ENCODE peak calls at places on chromosomes 12 and 14, in seven cellular contexts. M is tibial nerve, F is fibroblast of villous mesenchyme, E is iPS DF 6.9, G is amygdala, N is HTR-8/SVneo, O is aorta. J is an unnamed sample.

GRCh38 chr12:112978163-112979081 is at the start of gene OAS2:
- DNase-seq in M (peak; percentile 35), F (peak; percentile 86), E (no peak), G (peak; percentile 6), N (no peak), O (peak; percentile 77), J (no peak)

GRCh38 chr14:44446965-44447364 is 60.1 kb downstream of the FSCB start:
- DNase-seq in M (no peak), F (no peak), E (no peak), G (no peak), N (no peak), O (no peak), J (no peak)

GRCh38 chr14:53979747-53980642 is 23.4 kb upstream of the BMP4 start:
- DNase-seq in M (peak; percentile 38), F (peak; percentile 87), E (no peak), G (no peak), N (peak; percentile 90), O (no peak), J (no peak)

GRCh38 chr12:11661491-11662085 is 12.1 kb downstream of the ETV6 start:
- DNase-seq in M (no peak), F (no peak), E (no peak), G (no peak), N (no peak), O (no peak), J (no peak)

GRCh38 chr14:95664546-95664945 is 21.7 kb upstream of the TCL1B start:
- DNase-seq in M (no peak), F (no peak), E (no peak), G (no peak), N (no peak), O (no peak), J (no peak)

GRCh38 chr14:69101331-69101826 is 51.5 kb downstream of the DCAF5 start:
- DNase-seq in M (no peak), F (peak; percentile 95), E (no peak), G (no peak), N (peak; percentile 80), O (no peak), J (no peak)

GRCh38 chr12:29818925-29819324 is 35.2 kb upstream of the TMTC1 start:
- DNase-seq in M (peak; percentile 16), F (no peak), E (no peak), G (no peak), N (no peak), O (no peak), J (no peak)

GRCh38 chr14:90239139-90239538 is 17.2 kb upstream of the PSMC1 start:
- DNase-seq in M (no peak), F (no peak), E (no peak), G (no peak), N (no peak), O (no peak), J (no peak)

GRCh38 chr12:101945361-101946232 is 68.2 kb downstream of the DRAM1 start:
- DNase-seq in M (no peak), F (peak; percentile 79), E (no peak), G (no peak), N (no peak), O (no peak), J (no peak)

GRCh38 chr14:35047961-35048513 is 2.0 kb downstream of the FAM177A1 start:
- DNase-seq in M (no peak), F (no peak), E (no peak), G (no peak), N (no peak), O (no peak), J (no peak)

GRCh38 chr14:71780075-71780474 is 152.2 kb upstream of the RGS6 start:
- DNase-seq in M (no peak), F (no peak), E (no peak), G (no peak), N (no peak), O (no peak), J (no peak)

GRCh38 chr12:15811192-15812127 is 22.3 kb upstream of the EPS8 start:
- DNase-seq in M (no peak), F (peak; percentile 90), E (no peak), G (no peak), N (no peak), O (no peak), J (no peak)

GRCh38 chr12:73514672-73515071 is 1023.0 kb upstream of the ATXN7L3B start:
- DNase-seq in M (no peak), F (no peak), E (no peak), G (no peak), N (peak; percentile 1), O (no peak), J (no peak)

GRCh38 chr12:51827925-51828818 is 20.3 kb downstream of the FIGNL2 start:
- DNase-seq in M (no peak), F (peak; percentile 16), E (no peak), G (no peak), N (no peak), O (no peak), J (no peak)

GRCh38 chr12:71268598-71268997 is 110.8 kb upstream of the TSPAN8 start:
- DNase-seq in M (no peak), F (no peak), E (no peak), G (no peak), N (no peak), O (no peak), J (no peak)

GRCh38 chr12:32039341-32039740 is 67.3 kb upstream of the BICD1 start:
- DNase-seq in M (no peak), F (peak; percentile 77), E (no peak), G (no peak), N (no peak), O (no peak), J (no peak)

GRCh38 chr12:48183876-48184548 is 568 bp downstream of the CCDC184 start:
- DNase-seq in M (no peak), F (no peak), E (no peak), G (no peak), N (no peak), O (no peak), J (no peak)

GRCh38 chr14:99213101-99213500 is 58.9 kb downstream of the BCL11B start:
- DNase-seq in M (no peak), F (no peak), E (no peak), G (no peak), N (no peak), O (no peak), J (no peak)

GRCh38 chr12:125099407-125099779 is 34.2 kb downstream of the AACS start:
- DNase-seq in M (no peak), F (no peak), E (no peak), G (no peak), N (no peak), O (no peak), J (no peak)

GRCh38 chr12:46514886-46515285 is 142.3 kb upstream of the SLC38A2 start:
- DNase-seq in M (no peak), F (no peak), E (no peak), G (no peak), N (no peak), O (no peak), J (no peak)

GRCh38 chr14:54564071-54564798 is 2.7 kb upstream of the SAMD4A start:
- DNase-seq in M (no peak), F (peak; percentile 59), E (no peak), G (no peak), N (peak; percentile 45), O (no peak), J (no peak)

GRCh38 chr12:113841786-113842185 is 124.3 kb downstream of the RBM19 start:
- DNase-seq in M (no peak), F (no peak), E (no peak), G (no peak), N (no peak), O (no peak), J (no peak)

GRCh38 chr12:1595026-1595561 is 713 bp upstream of the FBXL14 start:
- DNase-seq in M (no peak), F (peak; percentile 51), E (no peak), G (no peak), N (no peak), O (no peak), J (peak; percentile 42)